ENCODE peak calls at places on chromosomes 3 and 15, in ten cellular contexts. Q is endothelial cell, L is neural progenitor cell, I is WTC11, S is heart right ventricle, R is GM06990, J is neural crest cell, A is transverse colon, F is B cell, N is GM12865. M is an unnamed sample.
A peak's percentile ranks its signal among the peaks of the same experiment; 100 is the strongest.

GRCh38 chr3:129007792-129008191 is 6.7 kb downstream of the EFCC1 start:
- DNase-seq in I (no peak), A (no peak), R (no peak), N (no peak), S (no peak), L (no peak), Q (no peak), F (no peak), J (no peak), M (no peak)

GRCh38 chr3:100525753-100526612 is 33.6 kb downstream of the TMEM45A start:
- DNase-seq in L (no peak), A (no peak), J (no peak), N (no peak), R (no peak), I (no peak), Q (no peak), S (no peak), F (no peak), M (no peak)

GRCh38 chr15:74245342-74245931 is 9.3 kb downstream of the CCDC33 start:
- DNase-seq in R (peak; percentile 22), L (peak; percentile 81), S (peak; percentile 22), A (no peak), Q (peak; percentile 22), J (peak; percentile 46), N (peak; percentile 21), F (no peak), I (peak; percentile 69), M (no peak)

GRCh38 chr3:73624363-73625123 is at the start of gene PDZRN3:
- DNase-seq in J (peak; percentile 57), N (no peak), L (peak; percentile 89), S (peak; percentile 70), F (no peak), R (no peak), I (peak; percentile 69), Q (peak; percentile 51), A (peak; percentile 65), M (no peak)

GRCh38 chr3:16103472-16103871 is 71.0 kb upstream of the GALNT15 start:
- DNase-seq in L (no peak), F (no peak), J (no peak), Q (no peak), A (no peak), I (no peak), N (no peak), S (no peak), R (no peak), M (no peak)

GRCh38 chr3:13833506-13834257 is 46.2 kb downstream of the WNT7A start:
- DNase-seq in R (no peak), N (no peak), Q (no peak), L (no peak), J (no peak), A (no peak), I (no peak), S (no peak), F (no peak), M (no peak)

GRCh38 chr3:58962816-58963215 is 87.0 kb downstream of the CFAP20DC start:
- DNase-seq in S (no peak), L (no peak), J (no peak), A (no peak), N (no peak), Q (no peak), I (no peak), R (no peak), F (no peak), M (no peak)

GRCh38 chr3:1196997-1197396 is 104.2 kb downstream of the CNTN6 start:
- DNase-seq in J (no peak), I (no peak), R (no peak), S (no peak), L (peak; percentile 49), Q (no peak), A (no peak), F (no peak), N (no peak), M (no peak)

GRCh38 chr15:40094156-40094555 is 14.5 kb downstream of the BMF start:
- DNase-seq in I (no peak), N (no peak), L (no peak), F (no peak), Q (no peak), R (no peak), J (no peak), S (no peak), A (no peak), M (no peak)

GRCh38 chr3:9915252-9916141 is 1.4 kb upstream of the IL17RC start:
- DNase-seq in N (peak; percentile 46), J (peak; percentile 58), F (peak; percentile 54), A (peak; percentile 77), L (peak; percentile 78), R (peak; percentile 35), Q (peak; percentile 66), S (peak; percentile 77), I (peak; percentile 68), M (peak; percentile 50)

GRCh38 chr15:29812384-29812694 is 9.9 kb downstream of the TJP1 start:
- DNase-seq in S (no peak), L (no peak), R (no peak), I (no peak), N (no peak), F (no peak), Q (no peak), A (no peak), J (no peak), M (no peak)

GRCh38 chr3:87780808-87781207 is 278.0 kb downstream of the CGGBP1 start:
- DNase-seq in Q (no peak), L (no peak), A (no peak), R (no peak), I (no peak), S (no peak), N (no peak), J (no peak), F (no peak), M (no peak)

GRCh38 chr15:52095597-52096262 is 16.8 kb downstream of the BCL2L10 start:
- DNase-seq in I (no peak), A (no peak), J (no peak), S (no peak), F (no peak), R (no peak), N (no peak), Q (no peak), L (no peak), M (no peak)

GRCh38 chr3:18861137-18861536 is 287.2 kb upstream of the KCNH8 start:
- DNase-seq in Q (no peak), J (no peak), F (no peak), I (no peak), S (no peak), L (no peak), N (no peak), A (no peak), R (no peak), M (no peak)

GRCh38 chr15:67248106-67248505 is 6.4 kb downstream of the AAGAB start:
- DNase-seq in N (no peak), F (no peak), L (no peak), S (no peak), I (no peak), Q (no peak), J (no peak), R (no peak), A (no peak), M (no peak)
- TF ChIP-seq CTCF in N (no peak), F (no peak), L (no peak), S (no peak), I (no peak), Q (no peak), J (no peak), R (no peak), A (no peak), M (no peak)

DNA sequence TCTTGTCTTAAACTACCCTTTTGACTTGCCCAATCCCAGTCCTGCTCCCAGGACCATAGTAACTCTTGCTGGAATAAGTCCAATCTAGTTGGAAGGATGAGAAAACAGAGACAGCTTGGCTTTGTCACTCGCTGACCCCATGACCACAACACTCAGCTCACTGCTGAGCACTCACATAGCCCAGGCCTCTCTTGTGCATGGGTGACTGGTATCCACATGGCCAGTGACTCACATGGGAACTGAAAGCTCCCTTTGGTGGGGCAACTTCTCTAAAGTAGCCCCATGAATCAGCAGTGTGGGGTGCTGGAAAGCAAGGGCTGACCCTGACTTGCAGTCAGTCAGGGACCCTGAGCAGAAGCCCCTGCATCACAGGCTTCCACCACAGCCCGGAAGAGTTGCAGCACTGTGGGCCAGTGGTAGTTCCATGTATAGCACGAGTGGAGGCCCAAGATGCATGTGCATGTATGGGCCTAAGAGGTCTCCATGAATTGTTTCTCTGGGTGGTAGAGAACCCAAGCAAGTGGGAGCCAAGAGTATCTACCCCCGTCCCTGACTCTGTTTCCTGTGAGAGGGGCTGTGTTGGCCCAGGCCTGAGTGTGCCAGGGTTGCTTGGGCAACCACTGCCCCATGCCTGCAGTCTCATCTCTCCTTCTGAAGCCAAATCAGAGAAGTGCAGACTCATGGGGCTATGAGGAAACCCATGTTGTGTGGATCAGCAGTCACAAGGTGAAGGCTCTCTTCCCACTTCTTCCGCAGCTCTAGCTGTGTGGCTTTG is 62.1 kb upstream of the XCR1 start:
- DNase-seq in S (peak; percentile 24), I (no peak), R (peak; percentile 55), Q (no peak), J (no peak), L (no peak), N (peak; percentile 84), F (no peak), A (peak; percentile 58), M (peak; percentile 45)
- TF ChIP-seq CTCF in S (no peak), I (no peak), R (no peak), Q (no peak), J (no peak), L (no peak), N (no peak), F (no peak), A (no peak), M (no peak)

GRCh38 chr3:39191773-39192172 is 622 bp downstream of the XIRP1 start:
- DNase-seq in A (no peak), I (no peak), L (no peak), R (no peak), Q (no peak), N (no peak), J (no peak), S (no peak), F (no peak), M (no peak)

GRCh38 chr3:39189648-39190269 is 2.6 kb downstream of the XIRP1 start:
- DNase-seq in I (peak; percentile 73), J (peak; percentile 56), F (peak; percentile 77), L (peak; percentile 81), R (peak; percentile 35), N (peak; percentile 79), Q (peak; percentile 72), A (peak; percentile 74), S (peak; percentile 52), M (peak; percentile 86)

GRCh38 chr3:39192490-39193092 is at the start of gene XIRP1:
- DNase-seq in L (no peak), N (peak; percentile 32), S (peak; percentile 64), J (no peak), I (no peak), A (no peak), R (no peak), F (no peak), Q (no peak), M (peak; percentile 57)

GRCh38 chr3:39190281-39191025 is 1.9 kb downstream of the XIRP1 start:
- DNase-seq in R (no peak), Q (no peak), A (no peak), I (no peak), F (no peak), J (no peak), S (no peak), L (no peak), N (no peak), M (no peak)

GRCh38 chr3:39191103-39191502 is 1.3 kb downstream of the XIRP1 start:
- DNase-seq in A (no peak), J (no peak), N (no peak), R (no peak), L (peak; percentile 17), F (no peak), I (no peak), Q (no peak), S (no peak), M (peak; percentile 34)
- TF ChIP-seq CTCF in A (no peak), J (no peak), N (no peak), R (no peak), L (no peak), F (no peak), I (no peak), Q (no peak), S (no peak), M (no peak)

GRCh38 chr3:149527531-149528343 is 53.2 kb downstream of the TM4SF4 start:
- DNase-seq in N (no peak), F (no peak), R (no peak), A (no peak), S (no peak), J (no peak), Q (peak; percentile 31), I (no peak), L (peak; percentile 29), M (no peak)
- TF ChIP-seq CTCF in N (no peak), F (no peak), R (no peak), A (no peak), S (peak; percentile 44), J (no peak), Q (no peak), I (no peak), L (peak; percentile 34), M (no peak)

M was measured in GM13977.